ENCODE peak calls at places on chromosomes 1 and 21, in nine cellular contexts. W is gastrocnemius medialis, Z is ovary, O is Peyer's patch, F is testis, I is body of pancreas, U is right lobe of liver, R is tibial nerve, C is IMR-90. B is an unnamed sample.

GRCh38 chr1:152752225-152752624 is 5.6 kb upstream of the KPRP start:
- DNase-seq in W (no peak), Z (no peak), O (no peak), F (no peak), I (no peak), U (no peak), R (no peak), C (peak; percentile 70), B (no peak)

GRCh38 chr1:162276493-162276892 is 100.2 kb downstream of the SPATA46 start:
- DNase-seq in W (no peak), Z (no peak), O (no peak), F (no peak), I (no peak), U (no peak), R (no peak), C (peak; percentile 25), B (no peak)

GRCh38 chr21:40074198-40074597 is 207.0 kb downstream of the PCP4 start:
- DNase-seq in W (no peak), Z (no peak), O (no peak), F (no peak), I (no peak), U (no peak), R (no peak), C (no peak), B (no peak)

GRCh38 chr1:15100369-15101111 is 53.0 kb upstream of the TMEM51 start:
- DNase-seq in W (no peak), Z (peak; percentile 57), O (no peak), F (peak; percentile 60), I (peak; percentile 69), U (no peak), R (no peak), C (peak; percentile 45), B (peak; percentile 44)

GRCh38 chr1:43671193-43671592 is 21.2 kb downstream of the KDM4A start:
- DNase-seq in W (no peak), Z (no peak), O (no peak), F (no peak), I (no peak), U (peak; percentile 81), R (no peak), C (no peak), B (no peak)

GRCh38 chr1:100868364-100868995 is 26.2 kb downstream of the EXTL2 start:
- DNase-seq in W (no peak), Z (no peak), O (no peak), F (no peak), I (no peak), U (no peak), R (no peak), C (peak; percentile 70), B (no peak)

GRCh38 chr1:36463773-36464604 is at the start of gene MRPS15:
- DNase-seq in W (peak; percentile 94), Z (peak; percentile 95), O (peak; percentile 95), F (peak; percentile 99), I (peak; percentile 95), U (peak; percentile 98), R (peak; percentile 94), C (peak; percentile 95), B (peak; percentile 97)

GRCh38 chr1:1088801-1089680 is 14.9 kb upstream of the RNF223 start:
- DNase-seq in W (no peak), Z (peak; percentile 15), O (peak; percentile 13), F (no peak), I (no peak), U (no peak), R (no peak), C (no peak), B (no peak)

GRCh38 chr1:151867321-151867720 is 13.8 kb upstream of the THEM5 start:
- DNase-seq in W (no peak), Z (no peak), O (no peak), F (no peak), I (no peak), U (no peak), R (no peak), C (no peak), B (no peak)

GRCh38 chr1:58573705-58574591 is 3.1 kb downstream of the TACSTD2 start:
- DNase-seq in W (no peak), Z (no peak), O (no peak), F (no peak), I (peak; percentile 80), U (no peak), R (no peak), C (no peak), B (no peak)

GRCh38 chr1:17798799-17799382 is 43.8 kb downstream of the ACTL8 start:
- DNase-seq in W (no peak), Z (no peak), O (no peak), F (no peak), I (no peak), U (no peak), R (no peak), C (no peak), B (no peak)

GRCh38 chr1:204465469-204466415 is 28.9 kb downstream of the PIK3C2B start:
- DNase-seq in W (no peak), Z (no peak), O (peak; percentile 50), F (no peak), I (no peak), U (no peak), R (no peak), C (no peak), B (no peak)
- TF ChIP-seq POLR2A in W (no peak), Z (no peak), O (no peak), F (no peak), I (no peak), U (no peak), R (no peak), C (no peak), B (no peak)

GRCh38 chr1:65003316-65003664 is 36.9 kb upstream of the JAK1 start:
- DNase-seq in W (no peak), Z (no peak), O (no peak), F (no peak), I (no peak), U (no peak), R (no peak), C (no peak), B (no peak)
- H3K27ac ChIP-seq in W (peak overlapping the region; percentile 94), Z (peak overlapping the region; percentile 98), O (peak overlapping the region; percentile 61), F (peak overlapping the region; percentile 88), I (peak overlapping the region; percentile 94), U (peak overlapping the region; percentile 94), R (peak overlapping the region; percentile 84), C (peak overlapping the region; percentile 82), B (peak overlapping the region; percentile 91)

GRCh38 chr21:33643658-33644311 is 1.5 kb downstream of the ITSN1 start:
- DNase-seq in W (no peak), Z (no peak), O (no peak), F (peak; percentile 39), I (no peak), U (no peak), R (no peak), C (no peak), B (no peak)

GRCh38 chr21:33640697-33641338 is 723 bp downstream of the CRYZL1 start:
- DNase-seq in W (no peak), Z (no peak), O (no peak), F (peak; percentile 36), I (peak; percentile 18), U (no peak), R (no peak), C (peak; percentile 22), B (peak; percentile 19)

GRCh38 chr21:33642896-33643657 is 776 bp downstream of the ITSN1 start:
- DNase-seq in W (no peak), Z (peak; percentile 57), O (no peak), F (peak; percentile 41), I (peak; percentile 19), U (peak; percentile 56), R (no peak), C (peak; percentile 36), B (peak; percentile 33)

GRCh38 chr21:33642027-33642895 is at the start of gene ITSN1:
- DNase-seq in W (peak; percentile 100), Z (peak; percentile 100), O (peak; percentile 100), F (peak; percentile 100), I (peak; percentile 99), U (peak; percentile 100), R (peak; percentile 100), C (peak; percentile 99), B (peak; percentile 100)

GRCh38 chr21:33641339-33642026 is at the start of gene CRYZL1:
- DNase-seq in W (peak; percentile 100), Z (peak; percentile 100), O (peak; percentile 100), F (peak; percentile 100), I (peak; percentile 100), U (peak; percentile 100), R (peak; percentile 100), C (peak; percentile 99), B (peak; percentile 100)
- TF ChIP-seq POLR2A in W (peak; percentile 36), Z (peak; percentile 57), O (peak; percentile 86), F (peak; percentile 50), I (peak; percentile 56), U (peak; percentile 88), R (peak; percentile 37), C (peak; percentile 69), B (peak; percentile 57)

DNA sequence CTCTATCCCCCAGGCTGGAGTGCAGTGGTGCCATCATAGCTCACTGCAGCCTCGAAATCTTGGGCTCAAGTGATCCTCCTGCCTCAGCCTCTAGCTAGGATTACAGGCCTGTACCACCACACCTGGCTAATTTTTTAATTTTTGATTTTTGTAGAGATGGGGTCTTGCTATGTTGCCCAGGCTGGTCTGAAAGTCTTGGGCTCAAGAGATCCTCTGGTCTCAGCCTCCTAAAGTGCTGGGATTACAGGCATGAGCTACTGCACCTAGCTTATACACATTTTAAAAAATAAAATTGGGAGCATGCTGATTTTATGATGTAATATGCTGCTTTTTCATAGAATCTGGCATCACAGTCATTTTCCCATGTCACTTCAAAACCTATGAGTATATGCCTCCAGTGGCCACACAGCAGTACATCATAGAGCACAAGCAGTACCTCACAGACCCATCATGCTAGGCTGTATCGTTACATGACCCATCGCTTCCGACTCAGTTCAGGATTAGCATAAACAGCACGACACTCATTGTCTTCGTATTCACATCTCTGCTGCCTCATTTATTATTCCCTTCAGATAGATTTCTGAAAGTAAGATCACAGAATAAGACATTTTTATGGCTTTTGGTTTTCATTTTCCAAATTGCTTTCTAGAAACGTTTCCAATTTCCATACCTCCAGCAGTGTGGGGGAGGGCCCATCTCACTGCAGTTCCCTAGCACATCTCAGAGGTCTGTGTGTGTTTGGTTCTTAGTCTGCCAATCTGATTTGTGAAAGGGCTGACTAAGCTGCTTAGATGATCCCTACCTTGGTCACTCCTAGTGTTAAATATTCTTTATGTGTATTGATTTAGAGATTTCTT is 36.0 kb upstream of the CCSAP start:
- DNase-seq in W (no peak), Z (no peak), O (no peak), F (no peak), I (no peak), U (no peak), R (no peak), C (no peak), B (no peak)
- H3K27ac ChIP-seq in W (no peak overlapping the region), Z (no peak overlapping the region), O (no peak overlapping the region), F (no peak overlapping the region), I (no peak overlapping the region), U (no peak overlapping the region), R (no peak overlapping the region), C (no peak overlapping the region), B (no peak overlapping the region)

B was measured in uterus.